ENCODE peak calls at places on chromosomes 1 and 21, in five cellular contexts. One of them, this sample, is unnamed.

GRCh38 chr1:44662683-44663030 is 11.6 kb downstream of the TMEM53 start:
- DNase-seq in GM12878: no peak
- DNase-seq in HepG2: no peak
- DNase-seq in K562: no peak
- DNase-seq in H1: no peak
- DNase-seq in this sample: no peak

GRCh38 chr21:39633770-39634181 is 21.0 kb downstream of the B3GALT5 start:
- DNase-seq in HepG2: no peak
- DNase-seq in H1: no peak
- DNase-seq in K562: no peak
- DNase-seq in GM12878: no peak
- DNase-seq in this sample: peak

GRCh38 chr1:161238039-161238473 is at the start of gene NR1I3:
- DNase-seq in K562: no peak
- DNase-seq in H1: no peak
- DNase-seq in GM12878: no peak
- DNase-seq in HepG2: peak
- DNase-seq in this sample: no peak

GRCh38 chr1:1847061-1847460 is 43.8 kb downstream of the GNB1 start:
- DNase-seq in HepG2: peak
- DNase-seq in K562: peak
- DNase-seq in GM12878: no peak
- DNase-seq in H1: no peak
- DNase-seq in this sample: no peak

GRCh38 chr1:244664353-244664752 is 11.4 kb downstream of the DESI2 start:
- DNase-seq in GM12878: no peak
- DNase-seq in HepG2: no peak
- DNase-seq in H1: no peak
- DNase-seq in K562: no peak
- DNase-seq in this sample: no peak

GRCh38 chr1:153968000-153968363 is 280 bp downstream of the CREB3L4 start:
- DNase-seq in GM12878: no peak
- DNase-seq in K562: no peak
- DNase-seq in H1: no peak
- DNase-seq in HepG2: no peak
- DNase-seq in this sample: no peak

GRCh38 chr1:204484948-204485347 is 9.7 kb downstream of the PIK3C2B start:
- DNase-seq in GM12878: no peak
- DNase-seq in K562: no peak
- DNase-seq in H1: no peak
- DNase-seq in HepG2: no peak
- DNase-seq in this sample: no peak

GRCh38 chr1:21814241-21814918 is 2.3 kb downstream of the LDLRAD2 start:
- DNase-seq in K562: peak
- DNase-seq in H1: peak
- DNase-seq in GM12878: no peak
- DNase-seq in HepG2: no peak
- DNase-seq in this sample: no peak

GRCh38 chr1:201399352-201400126 is 415 bp upstream of the LAD1 start:
- DNase-seq in K562: no peak
- DNase-seq in H1: peak
- DNase-seq in GM12878: no peak
- DNase-seq in HepG2: peak
- DNase-seq in this sample: peak

GRCh38 chr21:29529139-29529538 is 230.4 kb downstream of the BACH1 start:
- DNase-seq in H1: no peak
- DNase-seq in K562: no peak
- DNase-seq in GM12878: no peak
- DNase-seq in HepG2: no peak
- DNase-seq in this sample: no peak

GRCh38 chr1:236002572-236002971 is 62.3 kb downstream of the NID1 start:
- DNase-seq in H1: no peak
- DNase-seq in GM12878: no peak
- DNase-seq in K562: no peak
- DNase-seq in HepG2: no peak
- DNase-seq in this sample: no peak

GRCh38 chr1:81492628-81493027 is 308.1 kb upstream of the ADGRL2 start:
- DNase-seq in GM12878: no peak
- DNase-seq in HepG2: no peak
- DNase-seq in K562: no peak
- DNase-seq in H1: no peak
- DNase-seq in this sample: no peak

GRCh38 chr1:204363335-204364114 is 3.8 kb upstream of the PLEKHA6 start:
- DNase-seq in HepG2: peak
- DNase-seq in GM12878: peak
- DNase-seq in K562: peak
- DNase-seq in H1: no peak
- DNase-seq in this sample: peak

GRCh38 chr1:236854602-236854978 is 59.5 kb downstream of the MTR start:
- DNase-seq in GM12878: no peak
- DNase-seq in H1: no peak
- DNase-seq in K562: no peak
- DNase-seq in HepG2: no peak
- DNase-seq in this sample: no peak

GRCh38 chr1:77413541-77414335 is 131.9 kb downstream of the AK5 start:
- DNase-seq in GM12878: peak
- DNase-seq in H1: no peak
- DNase-seq in HepG2: no peak
- DNase-seq in K562: no peak
- DNase-seq in this sample: no peak

GRCh38 chr1:8097077-8097799 is 71.1 kb upstream of the ERRFI1 start:
- DNase-seq in H1: no peak
- DNase-seq in HepG2: peak
- DNase-seq in K562: no peak
- DNase-seq in GM12878: peak
- DNase-seq in this sample: peak

GRCh38 chr1:12113433-12114339 is 50.6 kb downstream of the TNFRSF8 start:
- DNase-seq in K562: no peak
- DNase-seq in H1: no peak
- DNase-seq in HepG2: no peak
- DNase-seq in GM12878: no peak
- DNase-seq in this sample: no peak

GRCh38 chr1:155196893-155197638 is 10.6 kb downstream of the THBS3 start:
- DNase-seq in HepG2: no peak
- DNase-seq in K562: no peak
- DNase-seq in GM12878: no peak
- DNase-seq in H1: no peak
- DNase-seq in this sample: no peak

GRCh38 chr1:78645728-78646127 is 3.9 kb upstream of the IFI44 start:
- DNase-seq in K562: no peak
- DNase-seq in GM12878: no peak
- DNase-seq in H1: no peak
- DNase-seq in HepG2: no peak
- DNase-seq in this sample: no peak

GRCh38 chr1:27395441-27396195 is 3.2 kb downstream of the GPR3 start:
- DNase-seq in GM12878: no peak
- DNase-seq in H1: no peak
- DNase-seq in K562: peak
- DNase-seq in HepG2: peak
- DNase-seq in this sample: peak
- H2AFZ ChIP-seq in GM12878: no peak
- H2AFZ ChIP-seq in H1: no peak
- H2AFZ ChIP-seq in K562: no peak
- H2AFZ ChIP-seq in HepG2: no peak
- H2AFZ ChIP-seq in this sample: no peak

GRCh38 chr1:162663086-162663485 is 30.8 kb downstream of the DDR2 start:
- DNase-seq in HepG2: no peak
- DNase-seq in K562: no peak
- DNase-seq in H1: no peak
- DNase-seq in GM12878: no peak
- DNase-seq in this sample: no peak
- TF ChIP-seq ZNF274 in HepG2: no peak
- TF ChIP-seq ZNF274 in K562: no peak
- TF ChIP-seq ZNF274 in H1: no peak
- TF ChIP-seq ZNF274 in GM12878: no peak
- TF ChIP-seq ZNF274 in this sample: no peak

GRCh38 chr1:23570001-23570691 is 10.8 kb upstream of the ID3 start:
- DNase-seq in K562: no peak
- DNase-seq in H1: no peak
- DNase-seq in GM12878: no peak
- DNase-seq in HepG2: no peak
- DNase-seq in this sample: no peak

GRCh38 chr1:23566304-23566703 is 7.0 kb upstream of the ID3 start:
- DNase-seq in GM12878: no peak
- DNase-seq in H1: no peak
- DNase-seq in K562: peak
- DNase-seq in HepG2: no peak
- DNase-seq in this sample: no peak

GRCh38 chr1:23567629-23567995 is 8.3 kb upstream of the ID3 start:
- DNase-seq in GM12878: no peak
- DNase-seq in K562: no peak
- DNase-seq in H1: no peak
- DNase-seq in HepG2: no peak
- DNase-seq in this sample: no peak

GRCh38 chr1:23567996-23568607 is 8.8 kb upstream of the ID3 start:
- DNase-seq in K562: peak
- DNase-seq in GM12878: no peak
- DNase-seq in H1: no peak
- DNase-seq in HepG2: no peak
- DNase-seq in this sample: no peak

DNA sequence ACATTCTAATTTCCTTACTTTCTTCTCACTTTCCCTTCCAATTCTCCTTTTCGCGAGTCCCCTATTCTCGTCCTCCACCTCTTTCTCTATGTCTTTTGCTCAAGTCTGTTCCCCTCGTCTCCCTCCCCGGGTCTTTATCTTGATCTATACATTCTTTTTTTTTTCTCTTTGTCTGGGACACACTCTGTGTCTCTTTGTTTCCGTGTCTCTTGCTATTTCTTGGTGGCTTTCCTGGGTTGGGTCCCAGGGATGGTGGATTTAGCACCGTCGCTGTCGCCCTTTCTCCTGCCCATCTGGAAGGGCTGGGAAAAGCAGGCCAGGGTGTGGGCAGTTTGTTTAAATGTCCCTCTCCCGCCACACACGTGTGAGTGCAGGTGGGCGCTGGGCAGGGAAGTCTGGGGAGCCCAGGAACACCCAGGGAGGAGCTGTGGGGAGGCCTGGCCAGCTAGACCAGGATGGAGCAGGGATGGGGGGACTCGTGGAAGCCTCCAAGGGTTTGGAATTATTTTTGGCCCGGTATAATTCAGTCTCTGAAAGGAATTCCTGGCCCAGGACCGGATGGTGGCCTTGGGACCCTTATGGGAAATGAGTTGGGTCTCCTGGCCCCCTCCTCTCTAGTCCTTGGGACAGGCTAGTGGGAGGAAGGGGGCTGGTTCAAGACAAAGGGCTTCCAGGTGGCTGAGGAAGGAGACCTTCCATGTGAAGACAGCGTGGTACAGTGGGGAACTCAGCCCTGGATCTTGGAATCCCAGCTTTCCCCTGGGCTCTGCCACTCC is 9.5 kb upstream of the ID3 start:
- DNase-seq in GM12878: no peak
- DNase-seq in H1: no peak
- DNase-seq in HepG2: no peak
- DNase-seq in K562: peak
- DNase-seq in this sample: no peak
- H2AFZ ChIP-seq in GM12878: peak
- H2AFZ ChIP-seq in H1: no peak
- H2AFZ ChIP-seq in HepG2: peak
- H2AFZ ChIP-seq in K562: peak
- H2AFZ ChIP-seq in this sample: no peak

GRCh38 chr1:108644984-108645383 is 15.9 kb downstream of the HENMT1 start:
- DNase-seq in K562: no peak
- DNase-seq in H1: no peak
- DNase-seq in GM12878: no peak
- DNase-seq in HepG2: no peak
- DNase-seq in this sample: no peak
- TF ChIP-seq ZNF274 in K562: no peak
- TF ChIP-seq ZNF274 in H1: no peak
- TF ChIP-seq ZNF274 in GM12878: no peak
- TF ChIP-seq ZNF274 in HepG2: no peak
- TF ChIP-seq ZNF274 in this sample: no peak

GRCh38 chr21:45074818-45075605 is 632 bp downstream of the ADARB1 start:
- DNase-seq in GM12878: no peak
- DNase-seq in H1: no peak
- DNase-seq in HepG2: no peak
- DNase-seq in K562: peak
- DNase-seq in this sample: no peak

GRCh38 chr21:45072963-45073300 is 1.4 kb upstream of the ADARB1 start:
- DNase-seq in K562: no peak
- DNase-seq in H1: no peak
- DNase-seq in GM12878: no peak
- DNase-seq in HepG2: no peak
- DNase-seq in this sample: no peak

GRCh38 chr21:45072166-45072962 is 2.0 kb upstream of the ADARB1 start:
- DNase-seq in H1: no peak
- DNase-seq in GM12878: no peak
- DNase-seq in K562: no peak
- DNase-seq in HepG2: no peak
- DNase-seq in this sample: no peak

GRCh38 chr21:45074048-45074817 is at the start of gene ADARB1:
- DNase-seq in GM12878: no peak
- DNase-seq in HepG2: peak
- DNase-seq in H1: no peak
- DNase-seq in K562: peak
- DNase-seq in this sample: no peak

DNA sequence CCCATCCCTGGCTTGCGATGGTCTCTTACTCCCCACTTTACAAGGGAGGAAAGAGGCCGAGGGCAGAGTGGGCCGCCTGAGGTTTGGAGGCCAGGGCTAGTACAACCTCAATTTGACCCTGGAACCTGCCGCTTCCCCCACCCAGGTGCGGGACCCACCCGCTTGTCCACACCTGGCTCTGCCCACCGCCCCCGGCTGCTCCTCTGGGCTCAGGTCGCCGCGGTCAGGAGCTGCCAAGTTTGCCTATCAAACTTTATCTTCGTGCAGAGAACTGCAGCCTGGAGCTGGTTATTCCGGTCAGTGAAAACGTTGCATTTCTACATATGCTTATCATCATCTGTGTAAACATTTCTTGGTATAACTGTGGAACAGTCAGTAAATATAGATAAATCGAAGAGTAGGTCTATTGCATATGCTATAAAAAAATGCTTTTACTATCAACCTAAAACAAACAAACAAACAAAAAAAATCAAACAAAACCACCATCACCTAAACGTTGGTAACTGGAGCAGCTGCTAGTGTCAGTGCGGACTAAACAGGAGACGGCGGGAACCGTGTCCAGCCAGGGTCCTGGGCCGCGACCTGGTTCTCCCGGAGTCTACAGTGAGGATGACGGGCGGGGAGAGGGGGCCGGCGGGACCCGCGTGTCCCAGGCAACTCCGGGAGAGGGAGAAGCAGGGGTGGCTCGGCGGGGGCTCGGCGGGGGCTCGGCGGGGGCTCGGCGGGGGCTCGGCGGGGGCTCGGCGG is 906 bp upstream of the ADARB1 start:
- DNase-seq in H1: no peak
- DNase-seq in K562: peak
- DNase-seq in HepG2: peak
- DNase-seq in GM12878: no peak
- DNase-seq in this sample: no peak
- H2AFZ ChIP-seq in H1: no peak
- H2AFZ ChIP-seq in K562: peak
- H2AFZ ChIP-seq in HepG2: no peak
- H2AFZ ChIP-seq in GM12878: no peak
- H2AFZ ChIP-seq in this sample: no peak

GRCh38 chr1:58401991-58402390 is 144.5 kb downstream of the OMA1 start:
- DNase-seq in HepG2: no peak
- DNase-seq in K562: no peak
- DNase-seq in H1: no peak
- DNase-seq in GM12878: no peak
- DNase-seq in this sample: no peak
- TF ChIP-seq ZNF274 in HepG2: no peak
- TF ChIP-seq ZNF274 in K562: no peak
- TF ChIP-seq ZNF274 in H1: no peak
- TF ChIP-seq ZNF274 in GM12878: no peak
- TF ChIP-seq ZNF274 in this sample: no peak

This sample was measured in HCT116.